ENCODE peak calls at places on chromosomes 1 and 21, in four cellular contexts. H is tibial artery, F is cardiac fibroblast, N is suprapubic skin. Q is an unnamed sample.

GRCh38 chr1:243942196-243943150 is 92.4 kb upstream of the AKT3 start:
- DNase-seq in H (no peak), F (no peak), N (no peak), Q (no peak)

GRCh38 chr1:154733621-154734020 is 125.6 kb upstream of the ADAR start:
- DNase-seq in H (no peak), F (no peak), N (peak), Q (no peak)

GRCh38 chr1:82565146-82565545 is 764.4 kb downstream of the ADGRL2 start:
- DNase-seq in H (no peak), F (peak), N (no peak), Q (peak)

GRCh38 chr1:23743287-23744052 is at the start of gene ELOA:
- DNase-seq in H (peak), F (peak), N (peak), Q (peak)

GRCh38 chr1:241821363-241821762 is 26.6 kb upstream of the EXO1 start:
- DNase-seq in H (no peak), F (peak), N (no peak), Q (peak)

GRCh38 chr1:188652678-188653077 is 1823.9 kb downstream of the PLA2G4A start:
- DNase-seq in H (no peak), F (peak), N (no peak), Q (peak)

GRCh38 chr1:193729429-193729828 is 543.0 kb upstream of the B3GALT2 start:
- DNase-seq in H (no peak), F (no peak), N (no peak), Q (no peak)

GRCh38 chr1:84830136-84830535 is 62.9 kb downstream of the LPAR3 start:
- DNase-seq in H (no peak), F (no peak), N (no peak), Q (no peak)

GRCh38 chr1:26094076-26094669 is 17.5 kb upstream of the PDIK1L start:
- DNase-seq in H (no peak), F (no peak), N (no peak), Q (no peak)

GRCh38 chr21:34132202-34132601 is 58.8 kb downstream of the MRPS6 start:
- DNase-seq in H (peak), F (no peak), N (no peak), Q (no peak)

GRCh38 chr1:155008015-155008941 is 5.7 kb downstream of the ZBTB7B start:
- DNase-seq in H (no peak), F (no peak), N (no peak), Q (no peak)

GRCh38 chr1:15946546-15947381 is 29.1 kb downstream of the ZBTB17 start:
- DNase-seq in H (no peak), F (no peak), N (no peak), Q (no peak)

GRCh38 chr1:175178056-175178455 is 14.5 kb downstream of the KIAA0040 start:
- DNase-seq in H (no peak), F (no peak), N (no peak), Q (no peak)

GRCh38 chr21:46193829-46194373 is 9.6 kb upstream of the SPATC1L start:
- DNase-seq in H (peak), F (no peak), N (peak), Q (no peak)

GRCh38 chr1:145751491-145752021 is 32.3 kb downstream of the CD160 start:
- DNase-seq in H (no peak), F (peak), N (no peak), Q (peak)

GRCh38 chr1:32151319-32151787 is 28.1 kb upstream of the TXLNA start:
- DNase-seq in H (no peak), F (peak), N (no peak), Q (peak)

GRCh38 chr1:38241594-38242331 is 195.2 kb upstream of the POU3F1 start:
- DNase-seq in H (no peak), F (no peak), N (no peak), Q (no peak)

GRCh38 chr1:245108909-245109308 is 45.9 kb upstream of the KIF26B start:
- DNase-seq in H (no peak), F (no peak), N (no peak), Q (no peak)

GRCh38 chr1:111565079-111565478 is 54.5 kb upstream of the RAP1A start:
- DNase-seq in H (no peak), F (peak), N (no peak), Q (peak)

GRCh38 chr1:154810571-154810970 is 59.5 kb downstream of the KCNN3 start:
- DNase-seq in H (no peak), F (no peak), N (no peak), Q (no peak)

GRCh38 chr1:117167402-117167801 is 43.3 kb downstream of the VTCN1 start:
- DNase-seq in H (no peak), F (peak), N (no peak), Q (peak)

GRCh38 chr21:28336299-28336698 is 656.4 kb downstream of the LTN1 start:
- DNase-seq in H (no peak), F (peak), N (no peak), Q (peak)

GRCh38 chr1:44803312-44804095 is 3.3 kb downstream of the PLK3 start:
- DNase-seq in H (peak), F (no peak), N (peak), Q (no peak)

GRCh38 chr21:38910390-38911008 is 104.8 kb downstream of the ETS2 start:
- DNase-seq in H (no peak), F (no peak), N (no peak), Q (no peak)

GRCh38 chr21:43315244-43316137 is 111.4 kb downstream of the SIK1 start:
- DNase-seq in H (no peak), F (no peak), N (no peak), Q (no peak)
- TF ChIP-seq CTCF in H (no peak), F (no peak), N (no peak), Q (peak)

GRCh38 chr1:76866566-76866965 is 714 bp upstream of the ST6GALNAC5 start:
- DNase-seq in H (no peak), F (peak), N (no peak), Q (no peak)

GRCh38 chr1:76870037-76870436 is 2.8 kb downstream of the ST6GALNAC5 start:
- DNase-seq in H (no peak), F (no peak), N (no peak), Q (no peak)

GRCh38 chr1:76868916-76869315 is 1.6 kb downstream of the ST6GALNAC5 start:
- DNase-seq in H (no peak), F (no peak), N (no peak), Q (no peak)

GRCh38 chr1:76867342-76868130 is at the start of gene ST6GALNAC5:
- DNase-seq in H (no peak), F (peak), N (no peak), Q (no peak)

DNA sequence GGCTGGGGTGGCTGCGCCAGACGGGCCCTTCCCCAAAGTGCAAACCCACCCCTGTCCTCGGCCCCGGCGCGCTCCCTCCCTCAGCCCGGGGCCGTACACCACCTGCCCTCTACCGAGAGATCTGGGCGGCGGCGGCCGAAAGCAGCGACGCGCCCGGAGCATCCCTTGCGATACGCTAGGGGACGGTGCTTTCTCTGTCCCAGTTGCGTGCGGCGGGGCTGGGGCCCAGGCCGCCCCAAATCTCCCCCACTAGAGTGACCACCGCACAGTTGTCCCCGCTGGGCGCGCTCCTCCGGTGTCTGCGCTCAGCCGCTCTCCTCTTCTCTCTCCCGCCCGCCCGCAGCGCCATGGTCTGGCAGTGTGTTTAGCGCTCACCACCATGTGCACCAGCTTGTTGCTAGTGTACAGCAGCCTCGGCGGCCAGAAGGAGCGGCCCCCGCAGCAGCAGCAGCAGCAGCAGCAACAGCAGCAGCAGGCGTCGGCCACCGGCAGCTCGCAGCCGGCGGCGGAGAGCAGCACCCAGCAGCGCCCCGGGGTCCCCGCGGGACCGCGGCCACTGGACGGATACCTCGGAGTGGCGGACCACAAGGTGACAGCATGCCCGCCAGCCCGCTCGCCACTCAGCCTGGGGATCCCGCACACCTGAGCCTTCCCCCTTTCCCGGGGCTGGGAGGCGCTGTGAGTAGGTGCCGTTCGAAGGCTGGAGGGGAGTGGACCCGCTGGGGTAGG is 1.0 kb downstream of the ST6GALNAC5 start:
- DNase-seq in H (peak), F (peak), N (no peak), Q (no peak)
- TF ChIP-seq CTCF in H (no peak), F (no peak), N (no peak), Q (peak)

DNA sequence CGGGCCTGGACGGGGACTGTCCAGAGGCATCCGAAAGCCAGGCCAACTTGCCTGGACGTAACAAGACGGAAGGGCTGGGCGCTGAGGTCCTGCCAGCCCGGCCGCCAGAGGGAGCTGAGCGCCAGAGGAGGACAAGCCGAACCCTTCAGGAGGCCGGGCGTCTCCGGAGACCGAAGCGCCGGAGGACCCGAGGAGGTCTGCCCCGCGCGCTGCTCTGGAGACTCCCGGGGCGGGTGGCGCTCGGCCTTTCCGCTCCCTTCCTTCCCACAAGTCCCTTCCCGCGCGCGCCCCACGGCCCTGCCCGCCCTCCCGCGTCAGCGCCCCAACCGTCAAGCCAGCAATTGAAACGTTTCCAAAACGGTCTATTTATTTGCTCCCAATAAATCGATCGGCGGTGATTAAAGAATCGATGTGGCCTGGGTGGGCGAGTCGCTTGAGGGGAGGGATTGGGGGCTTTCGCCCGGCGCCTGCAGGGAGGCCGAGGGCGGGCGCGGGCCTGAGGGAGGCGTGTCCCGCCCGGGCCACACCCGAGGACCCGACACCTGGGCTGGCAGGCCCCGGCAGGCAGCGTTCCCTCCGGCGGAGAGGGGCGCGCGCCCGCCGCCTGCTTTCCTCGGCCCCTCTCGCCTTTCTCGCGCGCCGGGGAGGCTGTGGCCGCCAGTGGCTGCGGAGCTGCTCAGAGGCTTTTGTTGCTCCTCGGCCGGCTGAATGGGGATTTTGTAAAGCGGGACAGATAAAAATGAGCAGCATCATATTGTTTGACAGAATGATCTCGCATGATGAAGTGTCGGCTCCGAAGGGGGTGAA is 5.2 kb upstream of the FOXD3 start:
- DNase-seq in H (no peak), F (peak), N (peak), Q (no peak)
- TF ChIP-seq CTCF in H (no peak), F (peak), N (peak), Q (peak)

DNA sequence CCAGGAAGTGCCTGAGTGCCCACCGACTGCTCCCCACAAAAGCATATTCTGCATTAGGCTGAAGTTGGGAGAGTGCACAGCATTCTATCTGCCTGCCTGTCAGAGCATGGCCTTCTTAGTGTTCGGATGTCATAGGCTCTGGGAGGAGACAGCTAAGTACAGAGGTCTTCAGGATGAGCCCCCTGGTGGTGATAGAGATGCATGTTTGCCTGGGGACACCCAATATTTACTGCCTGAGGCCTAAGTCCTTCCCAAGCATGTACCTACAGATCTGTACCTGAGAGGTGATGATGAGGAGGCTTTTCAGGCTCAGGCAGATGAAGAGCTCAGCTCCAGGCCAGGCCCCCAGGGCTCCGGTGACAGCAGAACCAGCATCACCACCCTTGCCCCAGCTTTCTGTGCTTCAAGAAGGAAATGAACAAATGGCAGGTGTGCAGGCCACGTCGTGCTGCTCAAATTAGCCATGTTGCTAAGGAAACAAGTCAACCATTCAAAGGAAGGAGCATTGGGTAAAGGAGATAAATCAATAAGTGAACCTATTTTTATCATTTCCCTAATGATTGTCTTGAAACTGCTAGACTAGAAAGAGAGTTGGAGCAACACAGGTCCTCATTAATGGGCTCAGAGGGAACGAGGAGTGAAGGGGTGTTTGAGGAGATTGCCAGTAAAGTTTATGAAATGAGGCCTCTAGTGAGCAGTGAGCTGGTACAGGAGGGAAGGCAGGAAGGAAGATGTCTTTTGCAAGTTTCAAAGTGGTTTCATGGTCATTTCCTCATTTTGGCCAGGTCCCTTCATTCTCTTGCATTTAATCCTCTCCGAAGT is 21.2 kb downstream of the CACNA1E start:
- DNase-seq in H (no peak), F (peak), N (no peak), Q (no peak)
- TF ChIP-seq CTCF in H (no peak), F (no peak), N (no peak), Q (peak)

DNA sequence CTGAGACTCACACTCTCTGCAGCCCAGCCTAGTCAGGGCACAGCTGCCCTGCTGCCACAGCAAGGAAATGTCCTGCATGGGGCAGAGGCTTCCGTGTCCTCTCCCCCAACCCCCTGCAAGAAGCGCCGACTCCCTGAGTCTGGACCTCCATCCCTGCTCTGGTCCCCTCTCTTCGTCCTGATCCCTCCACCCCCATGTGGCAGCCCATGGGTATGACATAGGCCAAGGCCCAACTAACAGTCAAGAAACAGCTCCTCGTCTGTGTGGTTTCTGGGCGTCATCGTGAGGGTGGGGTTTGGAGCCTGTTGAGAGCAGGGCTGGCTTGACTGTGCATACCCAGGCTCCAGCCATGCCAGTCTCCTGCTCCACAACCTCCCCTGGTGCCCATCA is 19.5 kb downstream of the FAAH start:
- DNase-seq in H (no peak), F (peak), N (no peak), Q (peak)
- TF ChIP-seq CTCF in H (no peak), F (peak), N (no peak), Q (peak)

DNA sequence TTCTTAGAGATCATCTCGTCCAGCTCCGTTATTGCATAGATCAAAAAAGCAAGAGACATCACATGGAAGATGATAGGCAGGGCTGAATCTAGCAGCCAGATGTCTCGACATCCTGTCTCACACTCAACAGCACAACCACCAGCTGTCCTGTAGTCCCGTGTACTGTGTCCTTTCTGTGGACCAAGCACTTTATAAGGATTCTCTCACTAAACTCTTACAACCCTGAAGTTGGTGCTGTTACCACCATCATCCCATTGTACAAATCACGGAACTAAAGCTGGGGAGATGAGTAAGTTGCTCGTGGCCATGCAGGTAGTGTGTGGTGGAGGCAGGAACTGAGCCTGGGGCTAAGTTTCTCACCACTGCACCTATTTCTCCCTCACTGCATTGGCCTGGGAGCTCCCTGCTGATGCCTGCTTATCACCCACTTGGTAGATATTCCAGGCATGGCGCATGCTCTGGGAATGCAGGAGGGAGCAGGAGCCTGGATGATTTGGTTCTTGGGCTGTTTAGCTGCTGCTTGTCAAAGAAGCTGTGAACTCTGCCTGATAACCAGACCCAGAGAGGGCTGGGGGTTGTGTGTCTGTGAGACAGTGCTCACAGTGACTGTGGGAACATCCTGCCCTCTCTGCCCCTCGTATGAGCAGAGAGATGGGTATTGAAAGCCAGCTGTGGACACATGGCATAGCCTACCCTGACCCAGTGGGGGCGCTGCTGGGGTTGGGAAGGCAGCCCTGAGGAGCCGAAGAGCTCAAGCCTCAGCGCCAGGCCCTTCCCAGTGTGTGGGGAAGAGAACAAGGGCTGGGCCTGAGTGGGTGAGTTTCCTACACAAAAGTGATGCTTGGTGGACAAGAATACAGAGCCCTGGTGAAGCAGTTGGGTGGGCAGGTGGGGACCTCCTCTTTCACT is 13.6 kb downstream of the PPFIA4 start:
- DNase-seq in H (peak), F (no peak), N (no peak), Q (no peak)
- TF ChIP-seq CTCF in H (no peak), F (peak), N (no peak), Q (peak)

GRCh38 chr1:178397678-178398077 is 99.1 kb downstream of the CLEC20A start:
- DNase-seq in H (no peak), F (peak), N (no peak), Q (peak)

GRCh38 chr1:178399177-178399728 is 97.5 kb downstream of the CLEC20A start:
- DNase-seq in H (no peak), F (no peak), N (no peak), Q (no peak)

GRCh38 chr1:178393370-178393769 is 103.4 kb downstream of the CLEC20A start:
- DNase-seq in H (no peak), F (no peak), N (no peak), Q (no peak)

GRCh38 chr1:178396789-178397188 is 100.0 kb downstream of the CLEC20A start:
- DNase-seq in H (no peak), F (no peak), N (no peak), Q (no peak)
- TF ChIP-seq CTCF in H (no peak), F (peak), N (no peak), Q (peak)

GRCh38 chr1:59414406-59415133 is 117.7 kb downstream of the FGGY start:
- DNase-seq in H (no peak), F (peak), N (no peak), Q (peak)
- TF ChIP-seq CTCF in H (no peak), F (no peak), N (no peak), Q (no peak)

GRCh38 chr1:9860887-9861286 is 37.1 kb upstream of the CLSTN1 start:
- DNase-seq in H (no peak), F (no peak), N (no peak), Q (no peak)
- TF ChIP-seq CTCF in H (no peak), F (no peak), N (no peak), Q (no peak)